ENCODE peak calls at places on chromosome 11, in nine cellular contexts. I is GM04503; G is AG08395; F is effector memory CD8-positive, alpha-beta T cell; E is fibroblast of the conjunctiva; U is stimulated activated effector memory CD8-positive, alpha-beta T cell treated with anti-CD3 and anti-CD28 coated beads, Interleukin-12 subunit alpha, Interleukin-12 subunit beta, amount 100 ng/mL, for 72 hours; W is choroid plexus epithelial cell; M is GM04504; K is GM23338. D is an unnamed sample.

GRCh38 chr11:71499125-71499524 is 27.9 kb upstream of the KRTAP5-7 start:
- DNase-seq in I (no peak), G (no peak), F (no peak), E (no peak), U (no peak), W (no peak), M (no peak), K (no peak), D (no peak)

GRCh38 chr11:104895619-104896018 is 2.6 kb downstream of the CASP12 start:
- DNase-seq in I (no peak), G (no peak), F (no peak), E (no peak), U (no peak), W (no peak), M (no peak), K (no peak), D (no peak)

GRCh38 chr11:46559815-46560214 is 34.0 kb downstream of the AMBRA1 start:
- DNase-seq in I (no peak), G (no peak), F (no peak), E (no peak), U (no peak), W (no peak), M (no peak), K (no peak), D (no peak)

GRCh38 chr11:122215244-122215992 is 99.4 kb upstream of the BLID start:
- DNase-seq in I (peak), G (peak), F (no peak), E (peak), U (peak), W (peak), M (peak), K (peak), D (peak)

GRCh38 chr11:76782526-76783293 is 446 bp upstream of the TSKU start:
- DNase-seq in I (peak), G (peak), F (no peak), E (peak), U (peak), W (peak), M (peak), K (peak), D (peak)

GRCh38 chr11:63862923-63863322 is 24.0 kb downstream of the MARK2 start:
- DNase-seq in I (no peak), G (no peak), F (no peak), E (no peak), U (no peak), W (peak), M (no peak), K (no peak), D (no peak)

GRCh38 chr11:2375964-2376551 is 1.1 kb upstream of the CD81 start:
- DNase-seq in I (no peak), G (no peak), F (no peak), E (no peak), U (no peak), W (no peak), M (no peak), K (no peak), D (no peak)

GRCh38 chr11:63459586-63459985 is 31.4 kb downstream of the PLAAT5 start:
- DNase-seq in I (no peak), G (no peak), F (no peak), E (no peak), U (no peak), W (peak), M (no peak), K (peak), D (no peak)

GRCh38 chr11:36240178-36240577 is 49.0 kb downstream of the COMMD9 start:
- DNase-seq in I (no peak), G (no peak), F (no peak), E (no peak), U (no peak), W (no peak), M (no peak), K (no peak), D (no peak)

GRCh38 chr11:2833938-2834892 is 51.4 kb downstream of the CDKN1C start:
- DNase-seq in I (no peak), G (no peak), F (no peak), E (no peak), U (no peak), W (no peak), M (no peak), K (no peak), D (no peak)

GRCh38 chr11:7646866-7647265 is 26.4 kb downstream of the CYB5R2 start:
- DNase-seq in I (no peak), G (no peak), F (no peak), E (no peak), U (no peak), W (no peak), M (no peak), K (no peak), D (no peak)

GRCh38 chr11:30254307-30255298 is 23.8 kb downstream of the FSHB start:
- DNase-seq in I (no peak), G (no peak), F (no peak), E (no peak), U (no peak), W (peak), M (no peak), K (no peak), D (no peak)

GRCh38 chr11:134025086-134025437 is 43.8 kb upstream of the JAM3 start:
- DNase-seq in I (no peak), G (no peak), F (no peak), E (no peak), U (no peak), W (no peak), M (no peak), K (no peak), D (no peak)

GRCh38 chr11:134119094-134119493 is 50.2 kb downstream of the JAM3 start:
- DNase-seq in I (no peak), G (no peak), F (no peak), E (no peak), U (no peak), W (peak), M (no peak), K (no peak), D (peak)

GRCh38 chr11:120880791-120881190 is 143.1 kb upstream of the TBCEL start:
- DNase-seq in I (no peak), G (peak), F (no peak), E (no peak), U (no peak), W (no peak), M (no peak), K (no peak), D (no peak)

GRCh38 chr11:36186340-36186739 is 102.9 kb downstream of the COMMD9 start:
- DNase-seq in I (peak), G (peak), F (no peak), E (peak), U (no peak), W (peak), M (peak), K (no peak), D (peak)

GRCh38 chr11:11568651-11569229 is 53.1 kb downstream of the GALNT18 start:
- DNase-seq in I (no peak), G (no peak), F (no peak), E (no peak), U (no peak), W (no peak), M (no peak), K (no peak), D (no peak)

GRCh38 chr11:6099577-6099976 is 7.9 kb upstream of the OR56B4 start:
- DNase-seq in I (no peak), G (no peak), F (no peak), E (no peak), U (no peak), W (no peak), M (no peak), K (peak), D (no peak)

GRCh38 chr11:116255234-116255953 is 517.4 kb downstream of the BUD13 start:
- DNase-seq in I (no peak), G (no peak), F (no peak), E (no peak), U (no peak), W (no peak), M (no peak), K (no peak), D (no peak)

GRCh38 chr11:34158661-34159060 is 53.2 kb downstream of the NAT10 start:
- DNase-seq in I (no peak), G (no peak), F (no peak), E (no peak), U (no peak), W (no peak), M (no peak), K (no peak), D (no peak)

GRCh38 chr11:1460396-1460795 is 26.2 kb downstream of the MOB2 start:
- DNase-seq in I (no peak), G (no peak), F (no peak), E (no peak), U (no peak), W (peak), M (no peak), K (no peak), D (no peak)

GRCh38 chr11:128455766-128456165 is 131.6 kb downstream of the ETS1 start:
- DNase-seq in I (no peak), G (no peak), F (no peak), E (no peak), U (no peak), W (no peak), M (no peak), K (no peak), D (no peak)

GRCh38 chr11:113615773-113616172 is 90.3 kb downstream of the TMPRSS5 start:
- DNase-seq in I (peak), G (no peak), F (no peak), E (no peak), U (no peak), W (peak), M (no peak), K (no peak), D (no peak)

GRCh38 chr11:23540101-23540561 is 679.9 kb upstream of the CCDC179 start:
- DNase-seq in I (no peak), G (peak), F (no peak), E (peak), U (no peak), W (peak), M (peak), K (peak), D (peak)

GRCh38 chr11:117175781-117176180 is 2.8 kb upstream of the SIDT2 start:
- DNase-seq in I (no peak), G (no peak), F (no peak), E (no peak), U (no peak), W (no peak), M (no peak), K (no peak), D (no peak)

GRCh38 chr11:21263026-21263425 is 593.6 kb downstream of the NELL1 start:
- DNase-seq in I (no peak), G (no peak), F (no peak), E (no peak), U (no peak), W (no peak), M (no peak), K (no peak), D (no peak)